ENCODE peak calls at places on chromosomes 2 and 18, in seven cellular contexts. A is endodermal cell; F is A673; O is transverse colon; D is pancreas; H is CD8-positive, alpha-beta T cell; N is astrocyte. Y is an unnamed sample.

GRCh38 chr2:108958632-108959341 is 30.2 kb downstream of the EDAR start:
- DNase-seq in A (no peak), F (no peak), O (no peak), D (no peak), H (no peak), N (no peak), Y (no peak)

GRCh38 chr18:62339106-62339988 is 14.2 kb downstream of the TNFRSF11A start:
- DNase-seq in A (peak; percentile 66), F (no peak), O (peak; percentile 31), D (no peak), H (no peak), N (peak; percentile 87), Y (no peak)

GRCh38 chr2:238145851-238146250 is 7.4 kb downstream of the KLHL30 start:
- DNase-seq in A (no peak), F (no peak), O (no peak), D (no peak), H (no peak), N (no peak), Y (no peak)

GRCh38 chr2:206881708-206882335 is 57.5 kb upstream of the CPO start:
- DNase-seq in A (no peak), F (no peak), O (no peak), D (no peak), H (no peak), N (no peak), Y (no peak)

GRCh38 chr2:156800065-156800556 is 363.9 kb downstream of the GPD2 start:
- DNase-seq in A (no peak), F (no peak), O (no peak), D (no peak), H (no peak), N (no peak), Y (no peak)

GRCh38 chr2:86039963-86040655 is 65.6 kb downstream of the POLR1A start:
- DNase-seq in A (no peak), F (no peak), O (no peak), D (no peak), H (no peak), N (no peak), Y (no peak)

GRCh38 chr18:13500227-13500865 is 226.0 kb downstream of the FAM210A start:
- DNase-seq in A (peak; percentile 83), F (peak; percentile 53), O (no peak), D (no peak), H (no peak), N (peak; percentile 93), Y (no peak)

GRCh38 chr2:142048581-142048980 is 82.2 kb downstream of the LRP1B start:
- DNase-seq in A (no peak), F (no peak), O (no peak), D (no peak), H (no peak), N (peak; percentile 44), Y (no peak)

GRCh38 chr2:207934720-207935119 is 90.6 kb downstream of the PLEKHM3 start:
- DNase-seq in A (no peak), F (no peak), O (no peak), D (no peak), H (no peak), N (no peak), Y (no peak)

DNA sequence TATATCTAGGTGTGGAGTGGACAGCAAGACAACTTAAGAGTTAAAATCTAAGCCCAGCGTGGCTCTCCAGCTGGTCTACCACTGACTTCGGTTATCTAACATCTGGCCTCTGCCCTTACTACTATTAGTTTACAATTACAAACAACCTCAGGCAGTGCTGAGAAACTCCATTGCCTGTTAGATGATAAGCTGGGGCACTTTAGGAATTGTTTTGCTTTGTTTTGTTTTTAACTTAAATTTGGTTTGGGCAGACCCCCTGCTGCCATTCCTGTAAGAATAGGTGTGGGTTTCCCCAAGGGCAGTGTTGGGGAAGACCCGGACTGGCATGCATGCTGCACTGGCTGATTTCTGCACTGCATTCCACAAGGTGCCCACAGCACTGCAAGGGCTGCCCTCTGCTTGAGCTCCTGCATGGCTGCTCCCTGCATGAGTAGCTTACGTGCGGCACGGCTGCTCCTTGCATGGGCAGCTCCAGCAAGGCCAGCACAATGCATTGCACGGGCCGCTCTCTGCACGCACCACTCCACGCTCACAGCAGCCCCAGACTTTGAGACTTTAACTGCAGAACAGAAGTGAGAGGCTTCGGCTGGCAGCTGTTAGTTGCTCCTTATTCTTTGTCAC is 74.2 kb upstream of the SERTAD2 start:
- DNase-seq in A (peak; percentile 73), F (no peak), O (no peak), D (no peak), H (no peak), N (no peak), Y (no peak)
- H3K27ac ChIP-seq in A (no peak overlapping the region), F (no peak overlapping the region), O (no peak overlapping the region), D (no peak overlapping the region), H (no peak overlapping the region), N (no peak overlapping the region), Y (no peak overlapping the region)

DNA sequence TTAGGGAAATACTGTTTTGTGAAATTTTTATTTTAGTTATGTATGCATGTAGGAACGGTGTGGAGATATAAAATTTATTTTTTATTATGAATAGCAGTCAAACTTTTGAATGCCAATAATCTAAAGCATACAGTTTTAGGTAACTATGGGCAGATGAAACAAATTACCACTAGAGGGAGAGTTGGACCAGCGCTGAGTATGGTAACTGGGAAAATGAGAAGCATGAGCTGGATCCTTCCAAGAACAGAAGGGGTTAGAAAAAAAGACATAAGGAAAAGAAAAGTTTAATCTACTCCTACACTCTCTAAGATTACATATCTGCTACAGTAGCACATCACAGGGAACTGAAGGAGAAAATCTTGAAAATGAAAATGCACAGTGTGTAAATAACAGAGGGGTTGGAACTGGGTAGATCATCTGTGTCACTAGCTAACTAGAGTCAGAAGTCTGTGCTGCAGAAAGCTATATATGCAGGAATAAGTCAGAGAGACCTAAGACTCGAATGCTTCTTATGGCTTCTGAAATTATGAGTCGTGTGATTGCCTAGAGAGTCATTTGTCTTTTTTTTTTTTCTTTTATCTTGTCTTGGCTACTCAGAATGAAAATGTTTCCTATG is 15.6 kb downstream of the REG3G start:
- DNase-seq in A (no peak), F (peak; percentile 51), O (no peak), D (peak; percentile 33), H (no peak), N (no peak), Y (no peak)
- TF ChIP-seq CTCF in A (peak; percentile 89), F (peak; percentile 79), O (peak; percentile 41), D (peak; percentile 35), H (no peak), N (peak; percentile 28), Y (no peak)

GRCh38 chr2:165162466-165162865 is 41.4 kb downstream of the SCN3A start:
- DNase-seq in A (no peak), F (no peak), O (no peak), D (no peak), H (no peak), N (no peak), Y (no peak)
- H3K27ac ChIP-seq in A (no peak overlapping the region), F (no peak overlapping the region), O (no peak overlapping the region), D (no peak overlapping the region), H (no peak overlapping the region), N (no peak overlapping the region), Y (no peak overlapping the region)

GRCh38 chr2:200486529-200486928 is 23.3 kb downstream of the KCTD18 start:
- DNase-seq in A (no peak), F (no peak), O (no peak), D (no peak), H (no peak), N (peak; percentile 22), Y (no peak)
- TF ChIP-seq CTCF in A (no peak), F (no peak), O (no peak), D (no peak), H (no peak), N (no peak), Y (no peak)

GRCh38 chr18:22921762-22922161 is 11.4 kb upstream of the RBBP8 start:
- DNase-seq in A (no peak), F (no peak), O (no peak), D (no peak), H (no peak), N (no peak), Y (no peak)
- H3K27ac ChIP-seq in A (no peak overlapping the region), F (no peak overlapping the region), O (no peak overlapping the region), D (no peak overlapping the region), H (no peak overlapping the region), N (no peak overlapping the region), Y (no peak overlapping the region)

DNA sequence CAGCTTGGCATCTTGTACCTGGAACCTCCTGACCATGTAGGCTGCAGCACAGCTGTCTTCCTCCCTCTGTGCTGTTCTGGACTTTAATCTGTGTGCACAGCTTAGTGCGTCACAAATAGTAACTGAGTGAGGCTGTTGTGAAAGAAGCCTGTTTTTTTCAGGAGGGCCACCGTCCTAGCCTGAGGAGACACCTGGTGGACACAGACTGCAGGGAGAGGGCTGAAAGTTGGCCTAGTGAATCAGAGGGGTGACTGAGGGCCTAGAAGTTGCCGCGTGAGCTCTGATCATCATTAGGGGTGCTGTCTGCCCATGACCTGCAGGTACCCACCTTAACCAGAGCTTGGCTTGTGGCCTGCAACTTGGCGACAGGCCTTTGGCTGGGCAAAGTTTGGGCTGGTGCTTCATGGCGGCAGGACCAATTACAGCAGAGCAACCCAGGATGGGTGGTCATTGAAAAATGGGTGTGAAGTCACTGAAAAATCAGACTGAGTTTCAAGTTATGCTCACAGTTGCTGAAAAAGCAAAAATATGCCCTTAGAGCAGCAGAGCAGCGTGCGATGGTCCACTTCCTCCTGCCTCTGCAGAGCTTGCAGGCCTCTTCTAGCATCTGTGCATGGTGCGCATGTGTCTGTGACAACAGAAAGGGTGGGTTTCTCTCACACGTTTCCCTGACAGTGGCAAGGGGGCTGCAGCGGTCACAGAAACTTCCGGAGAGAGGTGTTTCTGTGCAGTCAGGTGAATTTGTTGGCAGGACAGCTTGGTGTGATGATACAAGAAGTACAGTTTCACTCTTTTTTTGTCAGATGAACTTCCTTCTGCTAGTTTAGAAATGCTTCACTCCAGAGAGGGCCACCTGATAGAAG is 9.6 kb downstream of the GDF7 start:
- DNase-seq in A (peak; percentile 61), F (no peak), O (peak; percentile 56), D (no peak), H (no peak), N (no peak), Y (no peak)
- TF ChIP-seq CTCF in A (peak; percentile 55), F (no peak), O (peak; percentile 31), D (no peak), H (no peak), N (no peak), Y (no peak)

Y was measured in CD4-positive, alpha-beta T cell.